ENCODE peak calls at places on chromosomes 1 and 21, in nine cellular contexts. L is HCEC 1CT, S is epithelial cell of esophagus, C is HFF-Myc, G is AG10803, E is DMS79 treated with DMSO at 0.1 percent for 48 hours, F is T-helper 1 cell, Z is RWPE1, Y is sciatic nerve. B is an unnamed sample.

GRCh38 chr21:31108969-31109368 is 70.7 kb upstream of the KRTAP19-8 start:
- DNase-seq in L (no peak), S (peak), C (no peak), G (peak), E (no peak), F (no peak), Z (no peak), Y (no peak), B (no peak)

GRCh38 chr1:93638981-93639380 is 42.7 kb downstream of the BCAR3 start:
- DNase-seq in L (no peak), S (no peak), C (no peak), G (no peak), E (peak), F (no peak), Z (no peak), Y (no peak), B (no peak)

GRCh38 chr1:64809309-64809708 is 64.4 kb downstream of the RAVER2 start:
- DNase-seq in L (no peak), S (no peak), C (no peak), G (no peak), E (no peak), F (no peak), Z (no peak), Y (no peak), B (no peak)

GRCh38 chr1:179877586-179878265 is at the start of gene TOR1AIP2:
- DNase-seq in L (peak), S (peak), C (peak), G (peak), E (peak), F (peak), Z (peak), Y (peak), B (peak)

GRCh38 chr1:226628624-226629155 is 80.1 kb downstream of the STUM start:
- DNase-seq in L (no peak), S (no peak), C (no peak), G (no peak), E (no peak), F (no peak), Z (no peak), Y (no peak), B (no peak)

GRCh38 chr1:6460349-6461236 is 5.4 kb downstream of the TNFRSF25 start:
- DNase-seq in L (no peak), S (no peak), C (no peak), G (no peak), E (no peak), F (peak), Z (no peak), Y (no peak), B (no peak)

GRCh38 chr1:2494323-2494693 is 18.2 kb downstream of the PLCH2 start:
- DNase-seq in L (peak), S (peak), C (peak), G (peak), E (no peak), F (no peak), Z (peak), Y (no peak), B (peak)

GRCh38 chr1:30847358-30847972 is 61.1 kb downstream of the SDC3 start:
- DNase-seq in L (no peak), S (peak), C (no peak), G (no peak), E (no peak), F (no peak), Z (no peak), Y (peak), B (no peak)

GRCh38 chr1:9326596-9326995 is 33.9 kb downstream of the SPSB1 start:
- DNase-seq in L (peak), S (no peak), C (no peak), G (peak), E (no peak), F (no peak), Z (no peak), Y (no peak), B (peak)

GRCh38 chr1:51415963-51416362 is 85.6 kb upstream of the TTC39A start:
- DNase-seq in L (no peak), S (no peak), C (no peak), G (no peak), E (no peak), F (no peak), Z (no peak), Y (no peak), B (no peak)

GRCh38 chr1:97986041-97987005 is 65.5 kb upstream of the DPYD start:
- DNase-seq in L (peak), S (peak), C (no peak), G (no peak), E (no peak), F (no peak), Z (no peak), Y (no peak), B (no peak)

GRCh38 chr21:35543746-35544145 is 494.6 kb upstream of the RUNX1 start:
- DNase-seq in L (no peak), S (no peak), C (no peak), G (no peak), E (peak), F (no peak), Z (no peak), Y (no peak), B (no peak)

GRCh38 chr1:9118186-9118585 is 10.7 kb downstream of the GPR157 start:
- DNase-seq in L (no peak), S (no peak), C (no peak), G (no peak), E (no peak), F (no peak), Z (no peak), Y (no peak), B (no peak)

GRCh38 chr21:33384851-33385331 is 18.3 kb upstream of the IFNGR2 start:
- DNase-seq in L (no peak), S (no peak), C (no peak), G (no peak), E (no peak), F (peak), Z (no peak), Y (no peak), B (no peak)

GRCh38 chr1:234533034-234533571 is 54.1 kb upstream of the TARBP1 start:
- DNase-seq in L (peak), S (peak), C (peak), G (peak), E (no peak), F (no peak), Z (peak), Y (peak), B (peak)

GRCh38 chr1:19703280-19703679 is 38.6 kb downstream of the HTR6 start:
- DNase-seq in L (no peak), S (no peak), C (no peak), G (no peak), E (no peak), F (no peak), Z (no peak), Y (no peak), B (no peak)

GRCh38 chr1:24384251-24385090 is 29.1 kb downstream of the STPG1 start:
- DNase-seq in L (peak), S (peak), C (no peak), G (peak), E (peak), F (no peak), Z (peak), Y (no peak), B (peak)

GRCh38 chr21:33984021-33984481 is 68.4 kb upstream of the ATP5PO start:
- DNase-seq in L (no peak), S (no peak), C (no peak), G (no peak), E (no peak), F (no peak), Z (no peak), Y (no peak), B (no peak)

GRCh38 chr1:91685994-91686393 is 185.3 kb downstream of the CDC7 start:
- DNase-seq in L (no peak), S (peak), C (no peak), G (no peak), E (peak), F (no peak), Z (peak), Y (no peak), B (no peak)

GRCh38 chr1:94805912-94806311 is 14.2 kb upstream of the SLC44A3 start:
- DNase-seq in L (peak), S (peak), C (peak), G (peak), E (peak), F (peak), Z (peak), Y (peak), B (peak)

GRCh38 chr1:169121146-169121923 is 14.8 kb downstream of the ATP1B1 start:
- DNase-seq in L (peak), S (peak), C (no peak), G (no peak), E (no peak), F (no peak), Z (no peak), Y (no peak), B (peak)

GRCh38 chr1:23473037-23473800 is 10.8 kb downstream of the ASAP3 start:
- DNase-seq in L (no peak), S (peak), C (no peak), G (peak), E (no peak), F (no peak), Z (peak), Y (no peak), B (peak)

GRCh38 chr1:37068897-37069296 is 34.6 kb upstream of the GRIK3 start:
- DNase-seq in L (no peak), S (no peak), C (no peak), G (no peak), E (no peak), F (no peak), Z (no peak), Y (no peak), B (no peak)

GRCh38 chr1:85244271-85245053 is 15.0 kb downstream of the C1orf52 start:
- DNase-seq in L (peak), S (peak), C (peak), G (peak), E (no peak), F (no peak), Z (no peak), Y (no peak), B (peak)

GRCh38 chr1:1217621-1218523 is 3.9 kb upstream of the TNFRSF4 start:
- DNase-seq in L (no peak), S (peak), C (peak), G (no peak), E (no peak), F (no peak), Z (peak), Y (no peak), B (no peak)

GRCh38 chr21:42918291-42918690 is 7.1 kb downstream of the ERVH48-1 start:
- DNase-seq in L (no peak), S (no peak), C (no peak), G (no peak), E (peak), F (no peak), Z (no peak), Y (no peak), B (no peak)

GRCh38 chr1:161427733-161428516 is 60.2 kb upstream of the CFAP126 start:
- DNase-seq in L (peak), S (peak), C (peak), G (peak), E (no peak), F (peak), Z (peak), Y (no peak), B (peak)

GRCh38 chr1:172125812-172126430 is 284.6 kb downstream of the DNM3 start:
- DNase-seq in L (no peak), S (no peak), C (no peak), G (no peak), E (no peak), F (no peak), Z (no peak), Y (no peak), B (no peak)

GRCh38 chr1:156652131-156652991 is 10.4 kb downstream of the BCAN start:
- DNase-seq in L (no peak), S (peak), C (no peak), G (peak), E (no peak), F (no peak), Z (no peak), Y (no peak), B (no peak)

GRCh38 chr1:153805042-153805745 is 30.0 kb downstream of the SLC27A3 start:
- DNase-seq in L (peak), S (peak), C (peak), G (peak), E (peak), F (peak), Z (peak), Y (no peak), B (peak)

GRCh38 chr1:27473755-27474154 is 16.2 kb downstream of the WASF2 start:
- DNase-seq in L (no peak), S (no peak), C (no peak), G (no peak), E (no peak), F (no peak), Z (no peak), Y (no peak), B (no peak)

GRCh38 chr1:10733967-10734366 is 62.5 kb downstream of the CASZ1 start:
- DNase-seq in L (no peak), S (peak), C (no peak), G (no peak), E (peak), F (no peak), Z (no peak), Y (no peak), B (no peak)

GRCh38 chr1:246039585-246039984 is 467.5 kb downstream of the SMYD3 start:
- DNase-seq in L (no peak), S (no peak), C (no peak), G (no peak), E (no peak), F (no peak), Z (no peak), Y (no peak), B (no peak)

GRCh38 chr1:234701737-234702341 is 91.9 kb upstream of the IRF2BP2 start:
- DNase-seq in L (no peak), S (no peak), C (no peak), G (no peak), E (no peak), F (no peak), Z (no peak), Y (no peak), B (no peak)

GRCh38 chr1:38497921-38498320 is 361.7 kb downstream of the RRAGC start:
- DNase-seq in L (no peak), S (no peak), C (no peak), G (no peak), E (no peak), F (no peak), Z (no peak), Y (no peak), B (no peak)

GRCh38 chr1:204307334-204307883 is 52.3 kb downstream of the PLEKHA6 start:
- DNase-seq in L (peak), S (peak), C (no peak), G (peak), E (peak), F (no peak), Z (no peak), Y (no peak), B (no peak)

GRCh38 chr1:115771847-115772457 is 3.4 kb upstream of the CASQ2 start:
- DNase-seq in L (peak), S (peak), C (peak), G (peak), E (peak), F (no peak), Z (peak), Y (peak), B (peak)

GRCh38 chr1:242425232-242425631 is 99.3 kb downstream of the PLD5 start:
- DNase-seq in L (no peak), S (peak), C (no peak), G (no peak), E (no peak), F (no peak), Z (no peak), Y (no peak), B (no peak)